ENCODE peak calls at places on chromosome 13, in seven cellular contexts. One of them, this sample, is unnamed.

GRCh38 chr13:79485014-79485441 is 4.1 kb downstream of the NDFIP2 start:
- DNase-seq in T-helper 17 cell: no peak
- DNase-seq in H54: no peak
- DNase-seq in SW480: peak
- DNase-seq in stimulated activated CD4-positive, alpha-beta T cell treated with anti-CD3 and anti-CD28 coated beads, Interleukin-1b, Interleukin-23, amount 100 ng/mL, for 24 hours: no peak
- DNase-seq in AG10803: peak
- DNase-seq in A673: no peak
- DNase-seq in this sample: no peak

GRCh38 chr13:44313674-44314073 is 60.0 kb upstream of the SERP2 start:
- DNase-seq in T-helper 17 cell: no peak
- DNase-seq in H54: no peak
- DNase-seq in SW480: peak
- DNase-seq in stimulated activated CD4-positive, alpha-beta T cell treated with anti-CD3 and anti-CD28 coated beads, Interleukin-1b, Interleukin-23, amount 100 ng/mL, for 24 hours: no peak
- DNase-seq in AG10803: peak
- DNase-seq in A673: peak
- DNase-seq in this sample: no peak

GRCh38 chr13:82681535-82681934 is 1200.7 kb downstream of the SLITRK1 start:
- DNase-seq in T-helper 17 cell: no peak
- DNase-seq in H54: no peak
- DNase-seq in SW480: no peak
- DNase-seq in stimulated activated CD4-positive, alpha-beta T cell treated with anti-CD3 and anti-CD28 coated beads, Interleukin-1b, Interleukin-23, amount 100 ng/mL, for 24 hours: no peak
- DNase-seq in AG10803: no peak
- DNase-seq in A673: no peak
- DNase-seq in this sample: no peak

GRCh38 chr13:102197193-102197592 is 204.7 kb downstream of the FGF14 start:
- DNase-seq in T-helper 17 cell: no peak
- DNase-seq in H54: no peak
- DNase-seq in SW480: no peak
- DNase-seq in stimulated activated CD4-positive, alpha-beta T cell treated with anti-CD3 and anti-CD28 coated beads, Interleukin-1b, Interleukin-23, amount 100 ng/mL, for 24 hours: no peak
- DNase-seq in AG10803: no peak
- DNase-seq in A673: peak
- DNase-seq in this sample: no peak

GRCh38 chr13:47019977-47020376 is 123.1 kb upstream of the HTR2A start:
- DNase-seq in T-helper 17 cell: no peak
- DNase-seq in H54: no peak
- DNase-seq in SW480: no peak
- DNase-seq in stimulated activated CD4-positive, alpha-beta T cell treated with anti-CD3 and anti-CD28 coated beads, Interleukin-1b, Interleukin-23, amount 100 ng/mL, for 24 hours: no peak
- DNase-seq in AG10803: no peak
- DNase-seq in A673: no peak
- DNase-seq in this sample: no peak

GRCh38 chr13:97810152-97810551 is 143.3 kb upstream of the IPO5 start:
- DNase-seq in T-helper 17 cell: no peak
- DNase-seq in H54: no peak
- DNase-seq in SW480: peak
- DNase-seq in stimulated activated CD4-positive, alpha-beta T cell treated with anti-CD3 and anti-CD28 coated beads, Interleukin-1b, Interleukin-23, amount 100 ng/mL, for 24 hours: no peak
- DNase-seq in AG10803: peak
- DNase-seq in A673: peak
- DNase-seq in this sample: no peak

GRCh38 chr13:97573011-97573410 is 139.0 kb downstream of the RAP2A start:
- DNase-seq in T-helper 17 cell: no peak
- DNase-seq in H54: no peak
- DNase-seq in SW480: no peak
- DNase-seq in stimulated activated CD4-positive, alpha-beta T cell treated with anti-CD3 and anti-CD28 coated beads, Interleukin-1b, Interleukin-23, amount 100 ng/mL, for 24 hours: no peak
- DNase-seq in AG10803: no peak
- DNase-seq in A673: peak
- DNase-seq in this sample: no peak

GRCh38 chr13:81609335-81609734 is 1268.4 kb upstream of the SPRY2 start:
- DNase-seq in T-helper 17 cell: no peak
- DNase-seq in H54: no peak
- DNase-seq in SW480: no peak
- DNase-seq in stimulated activated CD4-positive, alpha-beta T cell treated with anti-CD3 and anti-CD28 coated beads, Interleukin-1b, Interleukin-23, amount 100 ng/mL, for 24 hours: no peak
- DNase-seq in AG10803: no peak
- DNase-seq in A673: no peak
- DNase-seq in this sample: no peak

GRCh38 chr13:28718186-28718537 is 608 bp downstream of the SLC46A3 start:
- DNase-seq in T-helper 17 cell: no peak
- DNase-seq in H54: no peak
- DNase-seq in SW480: peak
- DNase-seq in stimulated activated CD4-positive, alpha-beta T cell treated with anti-CD3 and anti-CD28 coated beads, Interleukin-1b, Interleukin-23, amount 100 ng/mL, for 24 hours: no peak
- DNase-seq in AG10803: peak
- DNase-seq in A673: no peak
- DNase-seq in this sample: no peak

This sample was measured in T-helper 1 cell.